ENCODE peak calls at places on chromosomes 7 and 10, in four cellular contexts. N is endothelial cell, B is AG10803, H is body of pancreas. O is an unnamed sample.

GRCh38 chr7:98879198-98879988 is 1.1 kb downstream of the TRRAP start:
- DNase-seq in N (no peak), B (peak; percentile 22), H (peak; percentile 73), O (peak; percentile 78)

GRCh38 chr7:49038821-49039358 is 114.5 kb downstream of the CDC14C start:
- DNase-seq in N (no peak), B (no peak), H (no peak), O (no peak)

GRCh38 chr7:23530901-23531793 is 634 bp downstream of the TRA2A start:
- DNase-seq in N (peak; percentile 55), B (peak; percentile 68), H (peak; percentile 69), O (peak; percentile 43)

GRCh38 chr7:26052721-26053120 is 99.3 kb upstream of the NFE2L3 start:
- DNase-seq in N (no peak), B (no peak), H (no peak), O (no peak)

GRCh38 chr10:30736685-30737232 is 107.2 kb upstream of the LYZL2 start:
- DNase-seq in N (no peak), B (peak; percentile 100), H (peak; percentile 33), O (peak; percentile 41)

GRCh38 chr10:1297566-1298301 is 241.5 kb downstream of the WDR37 start:
- DNase-seq in N (peak; percentile 44), B (no peak), H (no peak), O (no peak)

GRCh38 chr10:28928484-28928883 is 251.2 kb downstream of the BAMBI start:
- DNase-seq in N (no peak), B (no peak), H (no peak), O (no peak)

GRCh38 chr7:150830957-150831356 is 21.4 kb upstream of the AOC1 start:
- DNase-seq in N (no peak), B (no peak), H (no peak), O (no peak)

GRCh38 chr7:139914861-139915300 is 85.8 kb downstream of the TBXAS1 start:
- DNase-seq in N (no peak), B (no peak), H (no peak), O (no peak)

GRCh38 chr7:26726051-26726450 is 138.3 kb downstream of the SKAP2 start:
- DNase-seq in N (no peak), B (no peak), H (no peak), O (no peak)

GRCh38 chr10:73771722-73772279 is 10.0 kb upstream of the CHCHD1 start:
- DNase-seq in N (peak; percentile 91), B (peak; percentile 31), H (peak; percentile 87), O (peak; percentile 87)

GRCh38 chr7:30164567-30164966 is 29.8 kb downstream of the MTURN start:
- DNase-seq in N (no peak), B (peak; percentile 65), H (peak; percentile 46), O (peak; percentile 66)

GRCh38 chr7:151008511-151009323 is 15.6 kb downstream of the ATG9B start:
- DNase-seq in N (peak; percentile 70), B (peak; percentile 24), H (peak; percentile 66), O (peak; percentile 83)

GRCh38 chr10:96672491-96673175 is 47.7 kb downstream of the PIK3AP1 start:
- DNase-seq in N (no peak), B (no peak), H (peak; percentile 14), O (no peak)

GRCh38 chr10:119893845-119894427 is 1.4 kb downstream of the SEC23IP start:
- DNase-seq in N (no peak), B (no peak), H (no peak), O (no peak)

GRCh38 chr10:79019961-79020491 is 48.7 kb upstream of the ZMIZ1 start:
- DNase-seq in N (no peak), B (peak; percentile 75), H (no peak), O (no peak)

GRCh38 chr10:114174462-114175190 is 623 bp upstream of the CCDC186 start:
- DNase-seq in N (peak; percentile 11), B (peak; percentile 34), H (peak; percentile 73), O (no peak)

GRCh38 chr7:24192053-24192452 is 91.9 kb upstream of the NPY start:
- DNase-seq in N (no peak), B (peak; percentile 4), H (no peak), O (no peak)

GRCh38 chr7:151181011-151181431 is 6.0 kb downstream of the ASB10 start:
- DNase-seq in N (no peak), B (no peak), H (no peak), O (no peak)

GRCh38 chr7:30717181-30717580 is 34.8 kb upstream of the INMT start:
- DNase-seq in N (no peak), B (no peak), H (no peak), O (no peak)

GRCh38 chr7:4123823-4124222 is 558.3 kb upstream of the FOXK1 start:
- DNase-seq in N (no peak), B (no peak), H (no peak), O (no peak)

GRCh38 chr7:73308074-73308664 is 457 bp downstream of the NSUN5 start:
- DNase-seq in N (no peak), B (no peak), H (no peak), O (peak; percentile 29)

GRCh38 chr10:122864901-122865300 is 14.5 kb downstream of the FAM24B start:
- DNase-seq in N (no peak), B (peak; percentile 56), H (no peak), O (no peak)

GRCh38 chr10:123930340-123931001 is 38.9 kb upstream of the CPXM2 start:
- DNase-seq in N (no peak), B (peak; percentile 96), H (no peak), O (no peak)

GRCh38 chr7:130566168-130566897 is 74.4 kb downstream of the MEST start:
- DNase-seq in N (no peak), B (no peak), H (peak; percentile 15), O (no peak)

GRCh38 chr10:5625992-5626777 is 40.2 kb downstream of the ASB13 start:
- DNase-seq in N (no peak), B (no peak), H (peak; percentile 97), O (no peak)

DNA sequence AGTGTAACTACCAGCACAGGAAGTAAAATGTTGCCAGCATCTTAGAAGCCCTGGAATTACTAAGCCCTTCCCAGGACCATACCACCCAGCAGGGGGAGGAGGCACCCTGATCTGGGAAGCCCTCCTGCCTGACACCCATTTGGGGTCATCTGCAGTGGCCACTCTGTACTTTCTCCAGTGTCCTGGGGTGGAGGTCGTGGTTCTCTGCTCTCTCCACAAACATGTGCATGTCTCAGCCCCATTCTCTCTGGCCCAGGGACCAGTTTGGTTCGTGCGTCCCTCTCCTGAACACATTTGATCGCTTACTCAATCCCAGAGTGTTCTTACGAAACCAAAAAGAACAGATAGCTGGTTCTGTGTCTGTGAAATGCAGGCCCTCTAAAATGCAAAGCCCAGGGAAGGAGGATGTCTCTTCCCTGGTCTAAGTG is 9.4 kb upstream of the LRRC27 start:
- DNase-seq in N (no peak), B (peak; percentile 67), H (no peak), O (no peak)
- TF ChIP-seq CTCF in N (no peak), B (peak; percentile 43), H (no peak), O (no peak)

DNA sequence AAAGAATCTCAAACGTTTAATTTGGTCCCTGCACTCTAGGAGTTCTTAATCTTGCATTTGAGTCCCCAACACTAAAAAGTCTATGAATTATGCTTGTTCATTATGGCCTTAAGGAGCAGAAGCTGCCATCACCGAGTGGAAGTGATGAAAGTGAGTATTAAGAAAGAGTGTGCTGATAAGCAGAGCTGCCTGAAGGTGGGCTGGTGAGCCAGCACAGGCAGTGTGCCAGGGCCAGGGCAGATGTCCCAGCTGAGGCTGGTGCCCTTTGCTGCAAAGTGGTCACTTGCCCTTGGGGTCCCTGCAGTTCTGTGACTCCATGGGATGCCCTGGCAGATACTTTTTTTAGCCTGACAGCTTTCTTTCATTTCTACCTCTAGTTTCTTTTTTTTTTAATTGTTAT is 73.0 kb upstream of the LOXL4 start:
- DNase-seq in N (no peak), B (no peak), H (no peak), O (no peak)
- TF ChIP-seq CTCF in N (no peak), B (no peak), H (no peak), O (no peak)

DNA sequence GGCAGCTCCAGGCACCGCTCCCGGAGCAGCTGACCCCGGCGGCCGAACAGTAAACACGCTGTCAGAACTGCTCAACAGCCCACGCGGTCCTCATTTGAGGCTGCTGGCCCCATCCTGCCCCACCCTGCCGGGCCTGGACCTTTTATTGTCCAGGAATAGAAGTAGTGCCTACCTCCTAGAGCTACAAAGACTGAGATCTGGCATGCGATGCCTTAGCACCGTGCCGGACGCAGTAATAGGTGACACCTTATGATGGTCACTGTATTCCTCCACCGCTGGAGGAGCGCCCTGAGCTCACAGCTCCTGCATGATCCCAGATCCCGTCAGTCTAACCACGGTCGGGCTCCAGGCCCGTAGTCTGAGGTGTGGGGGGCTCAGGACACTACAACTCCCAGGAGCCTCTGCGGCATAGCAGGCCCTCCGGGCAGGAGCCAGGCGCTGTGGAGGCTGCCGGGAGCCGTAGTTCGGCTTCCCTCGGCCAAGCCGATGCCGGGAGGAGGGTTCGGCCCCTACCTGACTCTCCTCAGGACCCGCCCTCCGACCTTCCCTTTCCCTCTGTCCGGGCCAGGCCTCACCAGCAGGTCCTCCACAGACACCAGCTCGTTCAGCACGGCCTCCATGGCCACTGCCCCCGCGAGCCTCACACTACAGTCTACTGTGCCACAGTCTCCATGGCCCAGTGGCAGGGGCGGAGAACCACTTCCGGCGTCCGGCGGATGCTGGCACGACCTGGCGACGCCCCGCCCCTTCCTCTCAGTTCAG is at the start of gene FIS1:
- DNase-seq in N (peak; percentile 91), B (peak; percentile 84), H (peak; percentile 95), O (peak; percentile 93)
- TF ChIP-seq CTCF in N (no peak), B (peak; percentile 74), H (peak; percentile 91), O (peak; percentile 92)

GRCh38 chr10:81873932-81874816 is 820 bp upstream of the NRG3 start:
- DNase-seq in N (peak; percentile 75), B (no peak), H (peak; percentile 73), O (peak; percentile 24)

GRCh38 chr10:81875680-81876252 is 772 bp downstream of the NRG3 start:
- DNase-seq in N (peak; percentile 13), B (no peak), H (no peak), O (no peak)

GRCh38 chr10:81876253-81876731 is 1.3 kb downstream of the NRG3 start:
- DNase-seq in N (peak; percentile 45), B (no peak), H (no peak), O (peak; percentile 6)

GRCh38 chr10:81873231-81873931 is 1.6 kb upstream of the NRG3 start:
- DNase-seq in N (no peak), B (no peak), H (no peak), O (no peak)

GRCh38 chr10:81874878-81875679 is at the start of gene NRG3:
- DNase-seq in N (peak; percentile 49), B (no peak), H (no peak), O (peak; percentile 16)
- TF ChIP-seq CTCF in N (no peak), B (no peak), H (no peak), O (no peak)

GRCh38 chr7:85191383-85191782 is 4.5 kb upstream of the SEMA3D start:
- DNase-seq in N (no peak), B (peak; percentile 40), H (no peak), O (no peak)
- TF ChIP-seq CTCF in N (peak; percentile 53), B (peak; percentile 58), H (peak; percentile 7), O (no peak)